ENCODE peak calls at places on chromosome 17, in ten cellular contexts. X is putamen; S is HAP-1; P is adipocyte; K is cardiac fibroblast; T is stimulated activated naive CD8-positive, alpha-beta T cell treated with anti-CD3 and anti-CD28 coated beads, Interleukin-15, Interleukin-2, amounts not matched to agents 100 U/mL and 50 U/mL, for 24 hours; A is AG09309; C is T-helper 2 cell; Z is NCI-H1092 treated with DMSO at 0.1 percent for 48 hours; B is GM13977. D is an unnamed sample.

GRCh38 chr17:80187493-80187892 is 17.7 kb downstream of the CARD14 start:
- DNase-seq in C (no peak), P (no peak), A (peak), K (peak), B (no peak), Z (no peak), X (no peak), T (no peak), S (no peak), D (no peak)

GRCh38 chr17:38877130-38877851 is 7.4 kb downstream of the LASP1 start:
- DNase-seq in A (no peak), X (no peak), P (no peak), K (no peak), B (no peak), S (peak), C (no peak), Z (no peak), T (no peak), D (no peak)

GRCh38 chr17:81471804-81472456 is 40.7 kb downstream of the ACTG1 start:
- DNase-seq in C (no peak), X (peak), K (peak), Z (no peak), S (peak), P (peak), B (no peak), T (no peak), A (peak), D (no peak)

GRCh38 chr17:4577386-4577993 is 6.8 kb upstream of the SMTNL2 start:
- DNase-seq in S (no peak), X (no peak), K (peak), Z (no peak), C (no peak), P (no peak), T (no peak), A (no peak), B (no peak), D (no peak)

GRCh38 chr17:29640413-29640812 is 17.7 kb upstream of the CORO6 start:
- DNase-seq in Z (no peak), B (no peak), T (no peak), C (no peak), S (no peak), A (peak), K (peak), X (no peak), P (peak), D (no peak)

GRCh38 chr17:68704897-68705296 is 103.7 kb upstream of the FAM20A start:
- DNase-seq in T (no peak), Z (no peak), K (peak), X (no peak), S (no peak), B (no peak), P (peak), C (no peak), A (peak), D (no peak)

GRCh38 chr17:66301864-66302741 is at the start of gene PRKCA:
- DNase-seq in A (no peak), K (peak), S (peak), X (peak), P (peak), C (peak), B (peak), T (peak), Z (peak), D (no peak)

GRCh38 chr17:18182978-18183333 is 672 bp upstream of the ALKBH5 start:
- DNase-seq in P (peak), Z (no peak), K (peak), S (peak), C (peak), X (no peak), T (peak), A (peak), B (peak), D (peak)

GRCh38 chr17:38870259-38871165 is 654 bp downstream of the LASP1 start:
- DNase-seq in X (no peak), P (peak), B (peak), A (no peak), K (peak), T (peak), S (peak), Z (peak), C (peak), D (peak)

GRCh38 chr17:31524926-31525800 is 133.7 kb downstream of the RAB11FIP4 start:
- DNase-seq in K (peak), S (peak), A (peak), Z (peak), T (peak), B (peak), C (peak), P (peak), X (peak), D (peak)

GRCh38 chr17:21457051-21458026 is 81.2 kb downstream of the KCNJ12 start:
- DNase-seq in T (peak), C (peak), X (peak), Z (peak), P (peak), S (peak), B (peak), K (peak), A (peak), D (peak)

D was measured in stimulated activated effector memory CD8-positive, alpha-beta T cell treated with anti-CD3 and anti-CD28 coated beads, Interleukin-12 subunit alpha, Interleukin-12 subunit beta, amount 100 ng/mL, for 72 hours.